ENCODE peak calls at places on chromosomes 11 and 22, in six cellular contexts. F, C, Z, A, K and L are unnamed samples.

GRCh38 chr22:16965083-16965482 is 42.9 kb downstream of the GAB4 start:
- DNase-seq in F (no peak), C (no peak), Z (no peak), A (no peak), K (no peak), L (no peak)

GRCh38 chr11:99370557-99371200 is 349.9 kb downstream of the CNTN5 start:
- DNase-seq in F (peak; percentile 12), C (peak; percentile 57), Z (peak; percentile 56), A (peak; percentile 2), K (peak; percentile 70), L (peak; percentile 59)

GRCh38 chr11:19903620-19904069 is 191.0 kb downstream of the NAV2 start:
- DNase-seq in F (peak; percentile 65), C (peak; percentile 72), Z (peak; percentile 80), A (peak; percentile 95), K (peak; percentile 84), L (peak; percentile 94)

GRCh38 chr11:14318581-14318981 is 40.4 kb downstream of the RRAS2 start:
- DNase-seq in F (peak; percentile 17), C (no peak), Z (peak; percentile 21), A (no peak), K (no peak), L (no peak)

GRCh38 chr11:14202263-14203173 is 156.5 kb downstream of the RRAS2 start:
- DNase-seq in F (no peak), C (no peak), Z (no peak), A (no peak), K (no peak), L (no peak)

GRCh38 chr11:90805172-90805571 is 582.3 kb upstream of the CHORDC1 start:
- DNase-seq in F (peak; percentile 35), C (no peak), Z (no peak), A (no peak), K (no peak), L (no peak)

GRCh38 chr11:7775689-7776088 is 21.1 kb downstream of the OR5P2 start:
- DNase-seq in F (no peak), C (no peak), Z (no peak), A (no peak), K (no peak), L (no peak)

GRCh38 chr11:6402061-6402470 is 11.8 kb downstream of the SMPD1 start:
- DNase-seq in F (no peak), C (no peak), Z (no peak), A (no peak), K (no peak), L (no peak)

GRCh38 chr11:104968856-104969776 is 742 bp upstream of the CASP4 start:
- DNase-seq in F (no peak), C (peak; percentile 32), Z (peak; percentile 45), A (peak; percentile 24), K (peak; percentile 5), L (peak; percentile 76)

GRCh38 chr22:48492371-48493320 is 1335.0 kb downstream of the BRD1 start:
- DNase-seq in F (peak; percentile 36), C (peak; percentile 34), Z (peak; percentile 59), A (peak; percentile 77), K (peak; percentile 79), L (peak; percentile 90)

GRCh38 chr11:120186799-120187591 is 23.8 kb upstream of the OAF start:
- DNase-seq in F (peak; percentile 16), C (no peak), Z (peak; percentile 77), A (peak; percentile 74), K (no peak), L (peak; percentile 38)

GRCh38 chr11:110430267-110431211 is 791 bp downstream of the FDX1 start:
- DNase-seq in F (no peak), C (peak; percentile 19), Z (peak; percentile 48), A (peak; percentile 65), K (no peak), L (no peak)

GRCh38 chr11:122784325-122785155 is 53.8 kb upstream of the CRTAM start:
- DNase-seq in F (peak; percentile 80), C (no peak), Z (peak; percentile 99), A (no peak), K (peak; percentile 94), L (no peak)

GRCh38 chr11:2553886-2554285 is 109.1 kb downstream of the KCNQ1 start:
- DNase-seq in F (no peak), C (no peak), Z (no peak), A (no peak), K (no peak), L (peak; percentile 12)

GRCh38 chr22:22922954-22923319 is 35.3 kb downstream of the IGLL5 start:
- DNase-seq in F (no peak), C (no peak), Z (no peak), A (no peak), K (no peak), L (no peak)

GRCh38 chr11:67434395-67434881 is 3.0 kb downstream of the PTPRCAP start:
- DNase-seq in F (no peak), C (no peak), Z (no peak), A (no peak), K (no peak), L (no peak)

GRCh38 chr22:46537946-46538815 is 761 bp upstream of the CELSR1 start:
- DNase-seq in F (no peak), C (no peak), Z (peak; percentile 17), A (no peak), K (peak; percentile 34), L (peak; percentile 80)

GRCh38 chr11:2186669-2187266 is 15.2 kb upstream of the TH start:
- DNase-seq in F (no peak), C (no peak), Z (no peak), A (peak; percentile 48), K (peak; percentile 18), L (peak; percentile 82)

GRCh38 chr11:22798890-22799289 is 30.7 kb downstream of the SVIP start:
- DNase-seq in F (no peak), C (no peak), Z (no peak), A (no peak), K (no peak), L (no peak)

GRCh38 chr11:45322111-45322705 is 36.1 kb upstream of the SYT13 start:
- DNase-seq in F (no peak), C (no peak), Z (no peak), A (no peak), K (no peak), L (no peak)

GRCh38 chr11:10478574-10479550 is 23.8 kb downstream of the AMPD3 start:
- DNase-seq in F (no peak), C (no peak), Z (no peak), A (no peak), K (no peak), L (peak; percentile 32)

GRCh38 chr11:131932584-131933360 is 562.4 kb downstream of the NTM start:
- DNase-seq in F (no peak), C (no peak), Z (no peak), A (no peak), K (no peak), L (no peak)

GRCh38 chr11:125079151-125079877 is 16.2 kb downstream of the SLC37A2 start:
- DNase-seq in F (no peak), C (no peak), Z (no peak), A (no peak), K (peak; percentile 13), L (no peak)

GRCh38 chr22:38433871-38434270 is 21.1 kb downstream of the KCNJ4 start:
- DNase-seq in F (no peak), C (no peak), Z (no peak), A (no peak), K (no peak), L (no peak)

GRCh38 chr11:75762885-75763284 is 5.7 kb upstream of the DGAT2 start:
- DNase-seq in F (no peak), C (no peak), Z (peak; percentile 84), A (no peak), K (no peak), L (no peak)

GRCh38 chr11:71481101-71481960 is 28.3 kb downstream of the NADSYN1 start:
- DNase-seq in F (no peak), C (no peak), Z (no peak), A (no peak), K (no peak), L (no peak)

GRCh38 chr22:36395061-36395849 is 7.5 kb upstream of the MYH9 start:
- DNase-seq in F (no peak), C (no peak), Z (no peak), A (peak; percentile 70), K (no peak), L (no peak)

DNA sequence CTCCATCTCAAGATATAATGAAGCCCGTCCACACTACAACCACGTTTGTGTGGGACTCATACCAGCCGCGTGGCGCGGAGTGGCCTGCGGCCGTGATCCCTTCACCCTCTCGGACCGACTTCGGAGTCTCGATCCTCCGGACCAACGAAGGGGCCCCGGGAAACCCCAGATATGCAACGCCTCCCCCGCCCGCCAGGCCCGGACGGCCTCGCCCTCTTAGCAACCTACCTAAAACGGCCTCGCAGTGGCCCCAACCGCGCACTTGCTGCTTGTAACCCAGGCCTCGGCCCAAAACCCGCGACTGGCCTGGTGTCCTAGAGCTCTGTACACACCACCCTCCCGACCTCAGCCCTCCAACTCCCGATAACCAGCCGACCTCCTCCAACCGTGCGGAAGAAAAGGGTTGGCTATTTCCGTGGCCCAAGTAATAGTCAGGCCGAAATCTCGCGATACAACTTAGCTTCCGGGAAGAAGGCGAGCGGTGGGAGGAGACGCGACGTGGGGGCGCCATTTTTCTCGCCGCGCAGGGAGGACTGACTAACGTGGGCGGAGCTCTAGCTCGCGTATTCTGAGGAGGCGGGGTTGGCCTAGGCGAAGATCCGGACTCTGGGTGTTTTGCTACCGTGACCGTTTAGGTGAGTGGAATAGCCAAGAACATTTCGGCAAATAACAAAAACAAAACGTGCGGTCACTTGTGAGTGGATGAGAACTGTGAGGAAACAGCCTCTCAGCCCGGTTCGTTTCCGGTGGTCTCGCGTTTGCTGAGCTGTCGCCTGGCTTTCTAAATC is at the start of the genes C11orf54 and TAF1D:
- DNase-seq in F (peak; percentile 94), C (peak; percentile 99), Z (peak; percentile 97), A (peak; percentile 99), K (peak; percentile 94), L (peak; percentile 99)
- TF ChIP-seq CTCF in F (no peak), C (no peak), Z (no peak), A (no peak), K (peak; percentile 5), L (no peak)

GRCh38 chr22:19965771-19966709 is 24.4 kb upstream of the TXNRD2 start:
- DNase-seq in F (no peak), C (no peak), Z (no peak), A (no peak), K (no peak), L (peak; percentile 76)
- TF ChIP-seq CTCF in F (no peak), C (no peak), Z (peak; percentile 42), A (no peak), K (peak; percentile 70), L (peak; percentile 79)

DNA sequence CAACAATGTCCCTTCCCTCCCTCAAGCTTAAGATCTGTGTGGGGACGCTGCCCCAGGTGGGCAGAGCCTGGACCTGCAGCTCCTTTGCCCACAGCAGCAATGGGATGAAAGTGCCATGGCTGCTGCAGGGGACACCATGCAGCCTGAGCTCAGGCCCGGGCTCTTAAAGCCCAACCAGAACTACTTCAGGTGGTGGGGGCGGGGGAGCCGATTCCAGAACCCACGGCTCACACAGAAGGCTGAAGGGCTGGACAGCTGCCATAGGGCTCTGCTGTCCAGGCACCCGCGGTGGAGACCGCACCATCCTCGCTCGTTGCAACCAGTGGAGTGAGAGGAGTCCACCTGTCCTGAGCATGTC is 12.5 kb downstream of the CHID1 start:
- DNase-seq in F (peak; percentile 18), C (no peak), Z (peak; percentile 16), A (no peak), K (no peak), L (peak; percentile 77)
- TF ChIP-seq CTCF in F (peak; percentile 31), C (peak; percentile 17), Z (no peak), A (no peak), K (peak; percentile 62), L (peak; percentile 39)

DNA sequence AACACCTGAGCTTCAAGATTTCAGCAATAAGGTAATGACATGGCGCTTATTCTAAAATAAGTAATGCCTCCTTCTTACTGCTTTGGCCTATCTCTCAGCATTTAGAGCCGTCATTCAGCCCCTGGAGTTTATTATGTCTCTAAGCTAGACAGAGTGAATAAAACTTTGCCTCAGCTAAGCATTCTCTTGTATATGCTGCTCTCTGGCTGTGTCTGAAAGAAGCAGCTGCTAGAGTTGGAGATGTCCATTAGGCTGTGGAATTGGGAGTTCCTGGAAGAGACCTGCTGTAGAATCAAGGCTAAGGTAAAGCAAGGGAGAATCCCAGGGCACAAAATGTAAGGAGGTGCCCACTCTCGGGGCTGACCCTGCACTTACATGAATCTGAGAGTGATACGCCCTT is 35.5 kb upstream of the TTC12 start:
- DNase-seq in F (no peak), C (no peak), Z (no peak), A (no peak), K (no peak), L (peak; percentile 9)
- TF ChIP-seq CTCF in F (no peak), C (peak; percentile 21), Z (no peak), A (no peak), K (no peak), L (no peak)